ENCODE peak calls at places on chromosomes 7 and 10, in six cellular contexts. J, M, L, I, Q and S are unnamed samples.

GRCh38 chr10:125788156-125789034 is 12.8 kb upstream of the MMP21 start:
- DNase-seq in J (no peak), I (no peak), Q (no peak), M (no peak), L (no peak), S (no peak)

GRCh38 chr10:77969029-77969635 is 42.6 kb upstream of the DLG5 start:
- DNase-seq in J (no peak), Q (no peak), M (peak), L (no peak), I (no peak), S (no peak)

GRCh38 chr7:129969881-129970446 is 17.2 kb upstream of the UBE2H start:
- DNase-seq in Q (peak), J (peak), M (no peak), L (no peak), I (no peak), S (no peak)

GRCh38 chr7:157425137-157425731 is 88.4 kb downstream of the DNAJB6 start:
- DNase-seq in Q (no peak), M (no peak), J (no peak), L (no peak), I (no peak), S (no peak)

GRCh38 chr7:7720750-7721621 is 2.6 kb upstream of the RPA3 start:
- DNase-seq in Q (no peak), L (no peak), J (no peak), M (no peak), I (no peak), S (no peak)

GRCh38 chr10:117681104-117681503 is 138.6 kb downstream of the EMX2 start:
- DNase-seq in J (no peak), L (no peak), I (no peak), Q (no peak), M (no peak), S (no peak)

GRCh38 chr10:96250349-96250748 is 21.0 kb downstream of the BLNK start:
- DNase-seq in Q (no peak), M (no peak), L (no peak), I (no peak), J (no peak), S (no peak)

GRCh38 chr7:2000801-2001321 is 231.9 kb downstream of the MAD1L1 start:
- DNase-seq in L (no peak), J (no peak), I (peak), Q (no peak), M (no peak), S (no peak)

GRCh38 chr10:14526326-14526725 is 195.6 kb upstream of the FRMD4A start:
- DNase-seq in I (no peak), M (no peak), L (no peak), Q (no peak), J (no peak), S (no peak)

GRCh38 chr10:14118953-14119352 is 211.8 kb downstream of the FRMD4A start:
- DNase-seq in J (no peak), I (no peak), L (no peak), M (no peak), Q (no peak), S (no peak)

GRCh38 chr7:155962191-155962967 is 150.1 kb upstream of the SHH start:
- DNase-seq in M (no peak), L (no peak), I (no peak), Q (no peak), J (peak), S (peak)

GRCh38 chr7:37832194-37832593 is 16.2 kb upstream of the NME8 start:
- DNase-seq in I (no peak), L (no peak), Q (no peak), J (no peak), M (no peak), S (no peak)

GRCh38 chr10:27153855-27154198 is 357 bp downstream of the YME1L1 start:
- DNase-seq in I (no peak), M (no peak), L (peak), Q (no peak), J (no peak), S (peak)

GRCh38 chr7:89283311-89283710 is 487.8 kb upstream of the TEX47 start:
- DNase-seq in M (no peak), Q (no peak), I (no peak), J (no peak), L (no peak), S (no peak)

GRCh38 chr7:66255533-66256100 is 50.5 kb downstream of the TPST1 start:
- DNase-seq in M (no peak), L (no peak), J (no peak), I (no peak), Q (no peak), S (peak)

GRCh38 chr10:98400482-98400881 is 14.5 kb downstream of the PYROXD2 start:
- DNase-seq in M (no peak), Q (no peak), J (no peak), I (no peak), L (no peak), S (no peak)

GRCh38 chr7:40530292-40530691 is 395.5 kb downstream of the SUGCT start:
- DNase-seq in I (no peak), Q (no peak), M (no peak), J (no peak), L (no peak), S (no peak)

GRCh38 chr10:70137927-70138883 is 5.6 kb upstream of the AIFM2 start:
- DNase-seq in I (no peak), Q (no peak), L (no peak), M (no peak), J (no peak), S (no peak)

GRCh38 chr10:30562787-30563186 is 66.8 kb downstream of the LYZL2 start:
- DNase-seq in I (no peak), J (no peak), L (no peak), Q (no peak), M (no peak), S (no peak)

GRCh38 chr7:69608049-69608448 is 9.8 kb downstream of the AUTS2 start:
- DNase-seq in J (no peak), I (no peak), Q (no peak), L (no peak), M (no peak), S (no peak)

GRCh38 chr10:28975891-28976471 is 298.7 kb downstream of the BAMBI start:
- DNase-seq in M (peak), L (no peak), J (no peak), I (no peak), Q (no peak), S (no peak)

GRCh38 chr7:341841-342638 is 52.1 kb downstream of the FOXL3 start:
- DNase-seq in J (no peak), M (no peak), L (no peak), Q (no peak), I (no peak), S (no peak)

GRCh38 chr10:95648138-95648537 is 8.4 kb downstream of the ALDH18A1 start:
- DNase-seq in L (no peak), M (no peak), J (no peak), Q (no peak), I (no peak), S (no peak)

GRCh38 chr10:34581871-34582532 is 233.1 kb downstream of the PARD3 start:
- DNase-seq in J (no peak), L (no peak), M (no peak), Q (no peak), I (no peak), S (no peak)

GRCh38 chr7:93092757-93093370 is 24.9 kb downstream of the SAMD9 start:
- DNase-seq in M (no peak), L (no peak), J (peak), I (no peak), Q (no peak), S (peak)

GRCh38 chr7:141118809-141119586 is 45.1 kb downstream of the TMEM178B start:
- DNase-seq in L (no peak), I (no peak), Q (no peak), M (no peak), J (no peak), S (no peak)

GRCh38 chr7:305410-306151 is 15.6 kb downstream of the FOXL3 start:
- DNase-seq in M (no peak), J (no peak), L (no peak), Q (no peak), I (no peak), S (no peak)

GRCh38 chr10:7788640-7789335 is 811 bp downstream of the ATP5F1C start:
- DNase-seq in L (no peak), I (peak), M (no peak), J (no peak), Q (no peak), S (no peak)